ENCODE peak calls at places on chromosome 7, in nine cellular contexts. X is GM12865, Z is fibroblast of lung, F is Calu3, S is endothelial cell, W is prostate gland, C is SK-N-SH, P is B cell, J is lung. B is an unnamed sample.

GRCh38 chr7:82410461-82410860 is 33.1 kb downstream of the CACNA2D1 start:
- DNase-seq in P (no peak), S (no peak), Z (no peak), W (peak), C (no peak), F (no peak), X (no peak), J (no peak), B (peak)

GRCh38 chr7:128408709-128409434 is 910 bp downstream of the IMPDH1 start:
- DNase-seq in C (peak), Z (no peak), J (peak), W (no peak), X (no peak), F (no peak), P (no peak), S (no peak), B (no peak)

GRCh38 chr7:99137418-99138180 is 6.3 kb downstream of the SMURF1 start:
- DNase-seq in C (peak), F (no peak), Z (peak), P (no peak), X (no peak), S (peak), J (no peak), W (no peak), B (no peak)

GRCh38 chr7:29622335-29623265 is 59.0 kb downstream of the PRR15 start:
- DNase-seq in Z (peak), C (peak), F (peak), P (no peak), W (no peak), S (no peak), X (no peak), J (no peak), B (no peak)

GRCh38 chr7:107652642-107653041 is 8.0 kb upstream of the SLC26A4 start:
- DNase-seq in P (no peak), J (no peak), X (no peak), S (no peak), C (no peak), Z (no peak), W (no peak), F (no peak), B (no peak)

GRCh38 chr7:98186452-98187137 is 24.6 kb upstream of the BHLHA15 start:
- DNase-seq in X (no peak), P (no peak), Z (peak), J (no peak), S (no peak), F (no peak), W (no peak), C (no peak), B (no peak)

GRCh38 chr7:135183478-135183877 is 13.0 kb upstream of the CYREN start:
- DNase-seq in X (no peak), W (no peak), F (no peak), P (no peak), S (no peak), Z (no peak), C (no peak), J (no peak), B (no peak)

GRCh38 chr7:134741901-134742635 is 37.4 kb upstream of the CALD1 start:
- DNase-seq in X (no peak), C (no peak), F (no peak), Z (peak), P (no peak), S (no peak), W (no peak), J (no peak), B (no peak)

GRCh38 chr7:2003931-2004812 is 228.6 kb downstream of the MAD1L1 start:
- DNase-seq in Z (no peak), W (no peak), F (no peak), J (no peak), P (no peak), C (no peak), S (no peak), X (no peak), B (no peak)

GRCh38 chr7:50370884-50371283 is 66.4 kb downstream of the IKZF1 start:
- DNase-seq in F (no peak), W (no peak), J (no peak), S (no peak), C (no peak), Z (no peak), X (no peak), P (no peak), B (no peak)

GRCh38 chr7:87131806-87132205 is 20.4 kb upstream of the DMTF1 start:
- DNase-seq in C (no peak), P (no peak), S (no peak), W (no peak), J (no peak), F (no peak), Z (no peak), X (no peak), B (no peak)

GRCh38 chr7:47581821-47582747 is at the start of gene TNS3:
- DNase-seq in Z (no peak), W (no peak), F (peak), X (no peak), P (peak), J (no peak), C (peak), S (peak), B (peak)

GRCh38 chr7:104207348-104207730 is 474 bp downstream of the ORC5 start:
- DNase-seq in F (no peak), Z (peak), P (no peak), C (peak), J (no peak), W (no peak), X (peak), S (peak), B (no peak)

GRCh38 chr7:99379043-99379577 is 4.6 kb downstream of the ARPC1B start:
- DNase-seq in J (peak), F (no peak), S (no peak), P (peak), C (no peak), W (no peak), Z (peak), X (peak), B (peak)

GRCh38 chr7:27051451-27051850 is 44.3 kb downstream of the HOXA1 start:
- DNase-seq in F (no peak), P (no peak), W (no peak), Z (peak), X (no peak), J (no peak), S (no peak), C (no peak), B (no peak)

GRCh38 chr7:24657980-24658379 is 84.7 kb downstream of the PALS2 start:
- DNase-seq in F (no peak), X (no peak), P (no peak), Z (no peak), S (no peak), C (no peak), J (no peak), W (no peak), B (no peak)

GRCh38 chr7:94439893-94440381 is 45.2 kb downstream of the COL1A2 start:
- DNase-seq in P (no peak), S (no peak), C (no peak), Z (peak), J (no peak), X (no peak), W (no peak), F (no peak), B (no peak)

GRCh38 chr7:77482015-77482414 is 55.1 kb upstream of the PTPN12 start:
- DNase-seq in Z (no peak), F (peak), X (no peak), W (peak), P (no peak), J (peak), C (no peak), S (no peak), B (no peak)

GRCh38 chr7:26284995-26285632 is 6.5 kb upstream of the SNX10 start:
- DNase-seq in J (no peak), X (peak), S (no peak), W (no peak), P (no peak), Z (no peak), C (peak), F (peak), B (no peak)

GRCh38 chr7:112554591-112554990 is 73.8 kb downstream of the LSMEM1 start:
- DNase-seq in W (no peak), X (no peak), P (no peak), S (no peak), F (no peak), C (no peak), Z (no peak), J (no peak), B (no peak)

GRCh38 chr7:130022115-130022514 is 29.1 kb downstream of the ZC3HC1 start:
- DNase-seq in W (no peak), F (no peak), P (no peak), X (no peak), Z (no peak), C (no peak), S (no peak), J (no peak), B (peak)

GRCh38 chr7:79912213-79912633 is 222.4 kb upstream of the GNAI1 start:
- DNase-seq in W (no peak), S (no peak), J (no peak), Z (no peak), P (no peak), C (no peak), F (no peak), X (no peak), B (no peak)

GRCh38 chr7:30434140-30434799 is 44.3 kb downstream of the NOD1 start:
- DNase-seq in S (no peak), P (peak), W (no peak), Z (no peak), F (no peak), J (no peak), C (no peak), X (no peak), B (no peak)

GRCh38 chr7:147419001-147419400 is 1171.6 kb upstream of the C7orf33 start:
- DNase-seq in C (no peak), Z (no peak), P (no peak), J (no peak), X (no peak), F (no peak), S (no peak), W (no peak), B (no peak)

GRCh38 chr7:85682819-85683218 is 496.0 kb upstream of the SEMA3D start:
- DNase-seq in C (no peak), S (no peak), J (no peak), Z (peak), W (no peak), P (no peak), X (no peak), F (no peak), B (no peak)

GRCh38 chr7:47681241-47681810 is 99.4 kb upstream of the TNS3 start:
- DNase-seq in Z (peak), P (no peak), S (no peak), J (no peak), F (no peak), W (no peak), X (no peak), C (no peak), B (no peak)

GRCh38 chr7:52764502-52765169 is 270.8 kb upstream of the POM121L12 start:
- DNase-seq in F (no peak), S (no peak), P (no peak), J (no peak), C (no peak), Z (peak), X (no peak), W (no peak), B (no peak)
- TF ChIP-seq CTCF in F (no peak), S (no peak), P (no peak), J (no peak), C (no peak), Z (no peak), X (no peak), W (no peak), B (no peak)

GRCh38 chr7:31811650-31812461 is 124.8 kb downstream of the PPP1R17 start:
- DNase-seq in W (no peak), S (no peak), X (peak), Z (peak), F (no peak), C (no peak), J (no peak), P (no peak), B (no peak)

GRCh38 chr7:31816810-31817209 is 129.8 kb downstream of the PPP1R17 start:
- DNase-seq in P (no peak), F (no peak), S (no peak), J (no peak), X (no peak), W (no peak), Z (peak), C (no peak), B (no peak)

GRCh38 chr7:31819031-31819430 is 132.0 kb downstream of the PPP1R17 start:
- DNase-seq in P (no peak), C (no peak), J (no peak), Z (no peak), X (no peak), F (no peak), W (no peak), S (no peak), B (no peak)

GRCh38 chr7:31815796-31816195 is 128.8 kb downstream of the PPP1R17 start:
- DNase-seq in F (peak), W (no peak), Z (peak), X (no peak), S (no peak), J (no peak), P (no peak), C (no peak), B (no peak)

GRCh38 chr7:31814187-31814586 is 127.2 kb downstream of the PPP1R17 start:
- DNase-seq in Z (peak), S (peak), J (no peak), F (peak), X (peak), C (no peak), W (no peak), P (no peak), B (no peak)
- TF ChIP-seq CTCF in Z (peak), S (no peak), J (no peak), F (peak), X (peak), C (peak), W (no peak), P (no peak), B (peak)

GRCh38 chr7:73615886-73616285 is 8.4 kb downstream of the MLXIPL start:
- DNase-seq in F (no peak), Z (no peak), X (no peak), S (no peak), W (no peak), P (no peak), C (no peak), J (no peak), B (no peak)

GRCh38 chr7:73610105-73610504 is 14.2 kb downstream of the MLXIPL start:
- DNase-seq in J (no peak), Z (no peak), C (no peak), W (no peak), F (no peak), P (no peak), S (no peak), X (no peak), B (no peak)

GRCh38 chr7:73613954-73614735 is 10.2 kb downstream of the MLXIPL start:
- DNase-seq in C (no peak), S (no peak), P (no peak), Z (peak), W (no peak), F (no peak), J (no peak), X (no peak), B (no peak)

GRCh38 chr7:73611017-73611555 is 13.2 kb downstream of the MLXIPL start:
- DNase-seq in S (no peak), P (no peak), X (no peak), Z (no peak), W (no peak), C (no peak), F (no peak), J (no peak), B (no peak)

DNA sequence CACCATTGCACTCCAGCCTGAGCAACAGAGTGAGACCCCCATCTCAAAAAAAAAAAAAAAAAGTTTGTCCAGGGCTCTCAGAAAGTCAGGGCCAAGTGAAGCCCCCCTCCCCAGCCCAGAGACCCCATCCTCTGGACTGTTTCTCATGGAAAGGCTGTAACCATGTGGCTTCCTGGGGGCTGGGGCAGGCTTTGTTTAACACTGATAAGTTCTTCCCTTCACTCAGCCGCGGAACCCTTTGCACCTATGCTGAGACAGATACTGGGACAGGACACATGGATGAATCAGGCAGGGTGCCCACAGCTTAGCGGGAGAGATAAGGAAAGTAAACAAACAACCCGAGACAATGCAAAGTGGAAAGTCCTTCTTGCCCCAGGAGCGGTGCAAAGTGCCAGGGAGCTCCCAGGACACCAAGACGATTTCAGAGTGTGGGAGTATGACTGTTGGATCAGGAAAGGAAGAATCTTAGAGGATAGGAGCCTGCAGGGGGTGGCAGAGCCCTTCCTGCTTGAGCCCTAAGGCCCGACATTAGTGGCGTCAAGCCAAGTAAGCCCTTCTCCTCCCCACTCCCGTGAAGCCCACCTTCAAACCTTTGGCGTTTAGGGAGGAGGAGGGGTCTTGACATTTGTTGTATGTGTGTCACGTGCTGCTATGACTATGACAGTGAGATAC is 11.6 kb downstream of the MLXIPL start:
- DNase-seq in P (no peak), F (peak), X (no peak), C (no peak), Z (peak), W (peak), S (peak), J (no peak), B (no peak)
- TF ChIP-seq CTCF in P (no peak), F (no peak), X (no peak), C (peak), Z (no peak), W (no peak), S (no peak), J (no peak), B (no peak)

GRCh38 chr7:132024290-132024689 is 467.9 kb upstream of the PODXL start:
- DNase-seq in Z (no peak), C (no peak), X (no peak), W (no peak), S (no peak), P (no peak), J (no peak), F (no peak), B (no peak)

GRCh38 chr7:132030161-132030568 is 473.7 kb upstream of the PODXL start:
- DNase-seq in J (no peak), X (no peak), F (peak), W (no peak), S (no peak), C (peak), Z (peak), P (no peak), B (peak)

GRCh38 chr7:132028144-132028920 is 471.9 kb upstream of the PODXL start:
- DNase-seq in J (no peak), X (no peak), P (no peak), Z (no peak), C (no peak), W (no peak), S (no peak), F (no peak), B (no peak)

GRCh38 chr7:132030883-132031282 is 474.5 kb upstream of the PODXL start:
- DNase-seq in J (no peak), X (no peak), F (no peak), P (no peak), C (no peak), S (no peak), Z (no peak), W (no peak), B (no peak)

DNA sequence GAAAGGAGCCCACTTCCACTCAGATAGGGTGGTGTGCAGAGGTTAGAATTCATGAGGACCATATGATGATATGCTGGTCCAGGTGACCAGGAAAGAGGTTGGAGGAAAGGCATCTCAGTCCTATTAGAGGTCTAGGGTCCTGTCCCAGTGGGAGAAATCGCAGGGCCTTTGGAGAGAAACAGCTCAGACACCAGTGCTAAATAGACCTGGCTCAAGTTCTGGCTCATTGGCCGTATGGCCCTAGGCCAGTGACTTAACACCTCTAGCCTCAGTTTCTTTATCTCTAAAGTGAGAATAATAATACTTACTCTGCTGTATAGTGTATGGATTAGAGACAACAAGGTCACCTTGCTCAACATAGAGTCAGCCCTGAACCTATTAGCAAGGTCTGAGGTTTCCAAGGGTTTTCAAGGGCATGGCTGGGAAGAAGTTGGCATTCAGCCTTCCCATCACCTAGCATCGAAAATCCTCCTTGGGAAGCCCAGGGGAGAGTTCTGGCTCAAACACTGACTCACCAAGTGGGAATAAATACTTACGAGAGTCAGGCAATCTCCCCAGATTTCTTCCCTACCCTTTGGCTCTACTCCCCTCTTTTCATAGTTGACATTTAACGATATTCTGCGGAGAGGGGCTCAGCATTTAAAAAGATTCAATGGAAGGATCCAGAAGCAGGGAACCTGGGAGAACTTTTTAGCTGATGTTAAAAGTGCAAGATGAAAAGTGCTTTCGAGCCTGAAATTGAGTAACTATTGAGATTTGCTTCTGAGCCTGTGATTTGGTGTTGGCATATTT is 473.1 kb upstream of the PODXL start:
- DNase-seq in X (no peak), F (no peak), W (no peak), P (no peak), Z (peak), J (no peak), S (no peak), C (no peak), B (no peak)
- TF ChIP-seq CTCF in X (no peak), F (no peak), W (no peak), P (no peak), Z (no peak), J (no peak), S (no peak), C (no peak), B (no peak)

DNA sequence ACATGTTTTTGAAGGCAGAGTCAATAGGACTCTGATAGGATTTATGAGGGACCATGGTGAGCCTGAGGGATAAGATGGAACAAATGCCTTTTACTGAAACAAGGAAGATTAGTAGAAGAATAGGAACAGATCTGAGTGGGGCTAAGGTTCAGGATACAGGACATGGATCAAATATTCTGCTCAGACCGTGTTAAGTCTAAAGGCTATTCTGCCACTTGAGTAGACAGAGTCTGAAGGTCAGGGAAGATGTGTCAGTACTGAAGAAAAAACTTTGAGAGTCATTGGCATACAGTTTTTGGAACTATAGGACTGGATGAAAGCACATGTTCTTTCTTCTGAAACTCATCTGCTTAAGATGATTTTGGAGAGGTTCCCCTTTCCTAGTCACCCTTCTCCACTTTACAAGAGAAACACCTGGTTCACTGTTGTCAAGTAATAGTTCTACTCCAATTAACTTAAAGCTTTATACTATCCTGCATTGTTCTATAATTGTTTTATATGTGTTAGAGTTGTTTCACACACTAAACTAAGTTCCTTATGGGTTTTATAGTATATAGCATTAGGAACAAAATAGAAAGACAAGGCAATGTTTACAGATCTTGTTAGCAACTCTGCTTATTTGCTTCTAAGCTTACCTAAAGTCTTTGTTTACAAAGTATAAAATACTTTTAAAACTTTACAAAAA is 43.4 kb downstream of the WASL start:
- DNase-seq in J (no peak), Z (no peak), W (no peak), X (no peak), P (no peak), C (no peak), F (no peak), S (no peak), B (no peak)
- TF ChIP-seq CTCF in J (no peak), Z (no peak), W (no peak), X (no peak), P (no peak), C (no peak), F (no peak), S (no peak), B (no peak)

GRCh38 chr7:140645166-140645565 is 4.6 kb upstream of the DENND2A start:
- DNase-seq in J (no peak), S (peak), F (no peak), Z (no peak), W (no peak), P (no peak), X (no peak), C (peak), B (no peak)
- TF ChIP-seq CTCF in J (no peak), S (peak), F (no peak), Z (peak), W (no peak), P (peak), X (peak), C (peak), B (peak)

GRCh38 chr7:96067321-96067720 is 254.6 kb downstream of the SLC25A13 start:
- DNase-seq in X (no peak), C (no peak), F (no peak), Z (no peak), W (no peak), J (no peak), S (no peak), P (no peak), B (no peak)
- TF ChIP-seq CTCF in X (no peak), C (no peak), F (no peak), Z (no peak), W (no peak), J (no peak), S (no peak), P (no peak), B (no peak)